ENCODE peak calls at places on chromosomes 5 and 9, in eight cellular contexts. T is HCT116, S is left ventricle myocardium inferior, R is Peyer's patch, P is coronary artery, Z is AG09309, O is HFFc6, Q is Panc1. B is an unnamed sample.

GRCh38 chr5:180832638-180833068 is 28.4 kb downstream of the ZFP62 start:
- DNase-seq in R (no peak), Q (no peak), O (no peak), Z (no peak), T (no peak), P (no peak), S (no peak), B (no peak)

GRCh38 chr5:109711681-109712080 is 22.0 kb downstream of the MAN2A1 start:
- DNase-seq in R (no peak), S (no peak), T (no peak), P (no peak), Z (no peak), Q (no peak), O (no peak), B (no peak)

GRCh38 chr5:143244000-143244736 is 159.3 kb downstream of the NR3C1 start:
- DNase-seq in Q (peak; percentile 94), T (peak; percentile 82), R (no peak), O (peak; percentile 99), P (peak; percentile 87), S (peak; percentile 43), Z (peak; percentile 94), B (peak; percentile 92)

GRCh38 chr5:181181650-181182565 is 23.1 kb downstream of the TRIM7 start:
- DNase-seq in R (peak; percentile 73), T (peak; percentile 76), Q (no peak), S (peak; percentile 55), P (no peak), O (peak; percentile 58), Z (no peak), B (no peak)

GRCh38 chr5:570886-571285 is 41.3 kb upstream of the CEP72 start:
- DNase-seq in S (no peak), R (peak; percentile 11), O (no peak), P (peak; percentile 16), Q (no peak), T (no peak), Z (no peak), B (no peak)

GRCh38 chr5:99926463-99926862 is 608.7 kb upstream of the FAM174A start:
- DNase-seq in Q (no peak), P (no peak), S (no peak), T (no peak), O (no peak), R (no peak), Z (no peak), B (no peak)

GRCh38 chr5:132807163-132807838 is 5.8 kb upstream of the SOWAHA start:
- DNase-seq in Q (no peak), O (no peak), P (no peak), R (peak; percentile 89), S (no peak), T (peak; percentile 57), Z (no peak), B (no peak)

GRCh38 chr5:121429761-121430160 is 421.9 kb upstream of the FTMT start:
- DNase-seq in R (no peak), S (no peak), P (no peak), O (no peak), T (no peak), Q (no peak), Z (no peak), B (no peak)

GRCh38 chr9:136917902-136918301 is 26.6 kb downstream of the FBXW5 start:
- DNase-seq in S (no peak), O (no peak), Q (no peak), P (no peak), T (no peak), R (no peak), Z (no peak), B (no peak)

GRCh38 chr9:7770102-7770501 is 29.5 kb downstream of the DMAC1 start:
- DNase-seq in P (no peak), Z (no peak), S (no peak), O (no peak), T (no peak), Q (no peak), R (no peak), B (no peak)

GRCh38 chr5:130549884-130550552 is 615.0 kb downstream of the HINT1 start:
- DNase-seq in R (no peak), S (no peak), Q (peak; percentile 52), Z (no peak), P (no peak), T (peak; percentile 66), O (no peak), B (no peak)

GRCh38 chr9:105639936-105640335 is 22.3 kb upstream of the TAL2 start:
- DNase-seq in Z (no peak), P (no peak), S (no peak), T (no peak), Q (no peak), R (no peak), O (no peak), B (no peak)

GRCh38 chr5:139982975-139983240 is 60.2 kb downstream of the NRG2 start:
- DNase-seq in S (no peak), P (no peak), Q (no peak), Z (no peak), O (peak; percentile 34), T (no peak), R (no peak), B (no peak)

GRCh38 chr5:41414598-41414997 is 95.8 kb downstream of the PLCXD3 start:
- DNase-seq in O (peak; percentile 93), T (peak; percentile 67), R (no peak), Q (peak; percentile 63), P (no peak), S (no peak), Z (peak; percentile 77), B (peak; percentile 70)

GRCh38 chr5:137254153-137254552 is 245.0 kb downstream of the SPOCK1 start:
- DNase-seq in S (no peak), Q (no peak), R (no peak), T (no peak), Z (peak; percentile 58), O (peak; percentile 75), P (no peak), B (no peak)

GRCh38 chr9:88310310-88310980 is 77.8 kb upstream of the SPIN1 start:
- DNase-seq in R (no peak), Q (no peak), O (no peak), Z (no peak), P (no peak), S (no peak), T (no peak), B (no peak)

GRCh38 chr5:88870280-88870679 is 12.7 kb downstream of the MEF2C start:
- DNase-seq in P (no peak), Z (no peak), Q (no peak), O (no peak), T (no peak), R (no peak), S (no peak), B (no peak)

GRCh38 chr9:136849960-136850865 is 1.0 kb downstream of the PHPT1 start:
- DNase-seq in S (no peak), P (no peak), O (no peak), Z (no peak), T (no peak), R (no peak), Q (no peak), B (no peak)

GRCh38 chr9:125121156-125121555 is 22.2 kb downstream of the SCAI start:
- DNase-seq in Z (no peak), R (no peak), Q (no peak), T (no peak), S (no peak), O (no peak), P (no peak), B (no peak)

GRCh38 chr9:9615086-9615485 is 997.7 kb downstream of the PTPRD start:
- DNase-seq in Q (no peak), R (peak; percentile 37), O (no peak), T (no peak), Z (no peak), P (no peak), S (no peak), B (no peak)

GRCh38 chr9:9612755-9613154 is 1000.0 kb downstream of the PTPRD start:
- DNase-seq in R (no peak), Z (no peak), P (no peak), O (no peak), S (no peak), T (no peak), Q (no peak), B (no peak)

GRCh38 chr9:9612270-9612669 is 1000.5 kb downstream of the PTPRD start:
- DNase-seq in Z (no peak), R (no peak), T (no peak), O (no peak), Q (no peak), P (no peak), S (no peak), B (no peak)

GRCh38 chr9:9614607-9615006 is 998.2 kb downstream of the PTPRD start:
- DNase-seq in Z (no peak), S (no peak), T (no peak), P (no peak), R (no peak), O (no peak), Q (no peak), B (no peak)
- TF ChIP-seq CTCF in Z (no peak), S (no peak), T (no peak), P (no peak), R (no peak), O (no peak), Q (no peak), B (no peak)

DNA sequence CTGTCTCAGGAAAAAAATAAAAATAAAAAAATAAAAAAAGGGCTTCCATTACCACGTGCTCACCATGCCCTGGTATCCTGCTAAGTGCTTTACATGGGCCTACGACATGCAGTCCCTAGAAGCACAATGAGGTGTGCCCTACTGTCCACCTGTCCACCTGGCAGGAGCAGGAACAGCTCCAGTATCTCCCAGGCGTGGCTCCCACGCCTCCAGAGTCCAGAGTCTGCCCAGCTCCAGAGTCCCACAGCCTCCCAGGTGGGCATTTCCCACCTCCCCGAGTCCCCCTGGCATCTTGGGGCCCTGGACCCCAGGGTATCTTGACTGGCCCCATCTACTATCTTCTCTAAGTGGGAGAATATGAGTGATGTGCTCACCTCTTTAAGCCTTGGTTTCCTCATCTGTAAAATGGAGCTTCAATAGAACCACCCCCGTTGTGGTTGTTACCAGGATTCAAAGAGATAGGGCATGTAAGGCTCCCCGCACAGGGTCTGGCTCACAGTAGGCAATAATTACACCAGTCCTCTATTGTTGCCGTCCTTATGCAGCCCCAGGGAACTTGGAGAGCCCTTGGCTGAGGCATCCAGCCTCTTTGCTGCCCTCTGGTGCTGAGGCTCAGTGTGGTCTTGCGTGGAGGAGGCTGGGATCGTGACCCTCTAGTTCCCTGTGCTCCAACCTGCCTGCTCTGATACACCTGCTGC is 8.9 kb downstream of the CXCL14 start:
- DNase-seq in P (no peak), O (peak; percentile 21), T (peak; percentile 51), Z (no peak), Q (no peak), S (no peak), R (no peak), B (no peak)
- TF ChIP-seq CTCF in P (no peak), O (peak; percentile 75), T (peak; percentile 69), Z (peak; percentile 70), Q (peak; percentile 73), S (peak; percentile 53), R (peak; percentile 9), B (peak; percentile 61)

GRCh38 chr5:71986101-71986500 is 121.2 kb upstream of the MAP1B start:
- DNase-seq in S (no peak), Z (no peak), R (no peak), Q (no peak), O (no peak), T (no peak), P (no peak), B (no peak)
- TF ChIP-seq CTCF in S (no peak), Z (no peak), R (no peak), Q (no peak), O (no peak), T (no peak), P (no peak), B (no peak)

DNA sequence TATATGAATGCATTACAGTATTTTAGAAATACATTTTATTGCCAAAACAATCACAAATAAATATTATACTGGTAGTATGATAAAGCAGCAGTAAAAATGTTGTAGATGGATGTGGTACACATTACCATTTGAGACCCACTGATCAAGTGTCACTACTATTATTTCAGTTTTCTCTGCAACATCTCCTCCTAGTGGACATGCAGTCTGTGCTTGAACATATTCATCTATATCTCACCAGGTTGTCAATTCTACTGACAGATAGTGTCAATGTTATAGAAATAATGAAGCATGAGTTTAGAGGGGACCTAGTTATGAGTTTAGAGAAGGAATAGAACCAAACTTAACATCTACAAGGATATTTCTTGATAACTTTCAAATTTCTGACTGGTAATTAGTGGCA is 39.2 kb upstream of the ELOVL7 start:
- DNase-seq in T (peak; percentile 6), S (no peak), R (no peak), Z (no peak), Q (no peak), P (no peak), O (no peak), B (no peak)
- TF ChIP-seq CTCF in T (peak; percentile 73), S (peak; percentile 31), R (no peak), Z (peak; percentile 42), Q (peak; percentile 56), P (no peak), O (peak; percentile 77), B (peak; percentile 30)

B was measured in AG04450.